ENCODE peak calls at places on chromosomes 1 and 21, in four cellular contexts. R is HepG2, Q is GM12878, O is K562. X is an unnamed sample.

GRCh38 chr1:11761988-11762406 is at the start of gene C1orf167:
- DNase-seq in R (no peak), Q (no peak), O (peak), X (peak)

GRCh38 chr1:20126041-20126805 is 6.9 kb upstream of the PLA2G2D start:
- DNase-seq in R (no peak), Q (peak), O (no peak), X (no peak)

GRCh38 chr1:46522969-46523320 is 28.5 kb downstream of the KNCN start:
- DNase-seq in R (no peak), Q (no peak), O (peak), X (no peak)

GRCh38 chr1:201222125-201222524 is 31.5 kb downstream of the IGFN1 start:
- DNase-seq in R (peak), Q (no peak), O (no peak), X (no peak)

GRCh38 chr1:107964397-107965111 is 426 bp downstream of the VAV3 start:
- DNase-seq in R (no peak), Q (no peak), O (no peak), X (peak)

GRCh38 chr1:3032970-3033794 is 11.9 kb downstream of the ACTRT2 start:
- DNase-seq in R (no peak), Q (no peak), O (no peak), X (no peak)

GRCh38 chr1:205191617-205192016 is 19.9 kb downstream of the DSTYK start:
- DNase-seq in R (no peak), Q (no peak), O (no peak), X (peak)

GRCh38 chr21:16563795-16564194 is 834.0 kb downstream of the USP25 start:
- DNase-seq in R (peak), Q (no peak), O (no peak), X (peak)

GRCh38 chr1:185352067-185352466 is 35.0 kb upstream of the IVNS1ABP start:
- DNase-seq in R (no peak), Q (no peak), O (peak), X (no peak)

GRCh38 chr1:153728305-153729066 is 636 bp downstream of the INTS3 start:
- DNase-seq in R (peak), Q (no peak), O (peak), X (peak)

GRCh38 chr1:221284028-221284427 is 404.8 kb downstream of the HLX start:
- DNase-seq in R (no peak), Q (no peak), O (no peak), X (no peak)

GRCh38 chr1:148334339-148335130 is 148.6 kb downstream of the PPIAL4G start:
- DNase-seq in R (peak), Q (peak), O (peak), X (peak)

GRCh38 chr1:41498809-41499208 is 14.3 kb upstream of the EDN2 start:
- DNase-seq in R (no peak), Q (no peak), O (no peak), X (no peak)

GRCh38 chr1:219041141-219041540 is 132.5 kb upstream of the LYPLAL1 start:
- DNase-seq in R (no peak), Q (no peak), O (no peak), X (no peak)

GRCh38 chr1:3167255-3167654 is 98.3 kb downstream of the PRDM16 start:
- DNase-seq in R (no peak), Q (no peak), O (no peak), X (no peak)

GRCh38 chr1:59967141-59967697 is 40.6 kb upstream of the CYP2J2 start:
- DNase-seq in R (no peak), Q (no peak), O (peak), X (no peak)

GRCh38 chr1:224773646-224774045 is 155.8 kb upstream of the DNAH14 start:
- DNase-seq in R (no peak), Q (no peak), O (no peak), X (no peak)

GRCh38 chr1:66335859-66336640 is 197.9 kb upstream of the SGIP1 start:
- DNase-seq in R (no peak), Q (peak), O (no peak), X (no peak)

GRCh38 chr1:160781914-160782689 is 13.9 kb upstream of the LY9 start:
- DNase-seq in R (no peak), Q (peak), O (no peak), X (peak)

GRCh38 chr21:16040601-16041000 is 310.8 kb downstream of the USP25 start:
- DNase-seq in R (peak), Q (no peak), O (no peak), X (no peak)

GRCh38 chr1:18901147-18901951 is 1.0 kb downstream of the ALDH4A1 start:
- DNase-seq in R (peak), Q (no peak), O (no peak), X (no peak)

GRCh38 chr1:220487297-220487820 is 40.6 kb upstream of the MARK1 start:
- DNase-seq in R (no peak), Q (no peak), O (no peak), X (no peak)

GRCh38 chr1:174815036-174815435 is 184.7 kb upstream of the CACYBP start:
- DNase-seq in R (peak), Q (peak), O (no peak), X (no peak)

GRCh38 chr21:15592271-15592860 is 137.4 kb upstream of the USP25 start:
- DNase-seq in R (peak), Q (no peak), O (no peak), X (peak)

GRCh38 chr21:43697758-43698643 is 20.9 kb upstream of the PDXK start:
- DNase-seq in R (peak), Q (no peak), O (no peak), X (no peak)

GRCh38 chr1:242139437-242139836 is 140.5 kb upstream of the MAP1LC3C start:
- DNase-seq in R (no peak), Q (peak), O (no peak), X (peak)

GRCh38 chr21:35400233-35400939 is 351.3 kb upstream of the RUNX1 start:
- DNase-seq in R (peak), Q (peak), O (peak), X (peak)
- TF ChIP-seq JUND in R (no peak), Q (no peak), O (peak), X (no peak)

GRCh38 chr1:43286533-43286932 is 1.2 kb upstream of the C1orf210 start:
- DNase-seq in R (no peak), Q (no peak), O (no peak), X (no peak)
- TF ChIP-seq JUND in R (no peak), Q (no peak), O (no peak), X (no peak)

DNA sequence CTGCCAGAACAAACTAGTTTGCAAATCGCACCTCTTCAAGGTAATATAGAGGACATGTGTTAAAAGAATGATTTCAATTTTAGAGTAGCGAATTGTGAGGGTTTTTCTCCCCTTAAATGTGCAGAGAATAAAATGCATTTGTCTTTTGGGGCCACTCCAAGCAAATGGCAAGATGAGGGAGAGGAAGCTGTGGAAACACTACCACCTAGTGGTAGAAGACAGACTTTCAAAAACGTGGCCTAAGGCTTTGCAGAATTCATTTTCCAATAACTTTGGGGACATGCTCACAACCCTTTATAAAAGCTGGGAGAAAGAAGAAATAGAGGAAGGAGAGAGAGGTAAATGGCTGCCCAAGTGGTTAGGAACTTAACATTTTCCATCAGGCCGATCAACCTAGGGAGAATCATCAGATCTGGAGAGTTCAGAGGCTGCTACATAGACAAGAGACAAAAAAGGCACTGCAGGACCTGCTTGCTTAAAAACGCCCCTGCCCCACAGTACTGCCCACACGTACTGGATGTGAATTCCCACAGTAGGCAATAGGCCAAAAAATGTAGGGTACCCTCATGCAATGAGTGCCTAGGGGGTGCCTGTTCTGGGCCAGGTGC is 15.7 kb upstream of the RCAN1 start:
- DNase-seq in R (peak), Q (peak), O (peak), X (peak)
- TF ChIP-seq JUND in R (no peak), Q (no peak), O (no peak), X (no peak)

DNA sequence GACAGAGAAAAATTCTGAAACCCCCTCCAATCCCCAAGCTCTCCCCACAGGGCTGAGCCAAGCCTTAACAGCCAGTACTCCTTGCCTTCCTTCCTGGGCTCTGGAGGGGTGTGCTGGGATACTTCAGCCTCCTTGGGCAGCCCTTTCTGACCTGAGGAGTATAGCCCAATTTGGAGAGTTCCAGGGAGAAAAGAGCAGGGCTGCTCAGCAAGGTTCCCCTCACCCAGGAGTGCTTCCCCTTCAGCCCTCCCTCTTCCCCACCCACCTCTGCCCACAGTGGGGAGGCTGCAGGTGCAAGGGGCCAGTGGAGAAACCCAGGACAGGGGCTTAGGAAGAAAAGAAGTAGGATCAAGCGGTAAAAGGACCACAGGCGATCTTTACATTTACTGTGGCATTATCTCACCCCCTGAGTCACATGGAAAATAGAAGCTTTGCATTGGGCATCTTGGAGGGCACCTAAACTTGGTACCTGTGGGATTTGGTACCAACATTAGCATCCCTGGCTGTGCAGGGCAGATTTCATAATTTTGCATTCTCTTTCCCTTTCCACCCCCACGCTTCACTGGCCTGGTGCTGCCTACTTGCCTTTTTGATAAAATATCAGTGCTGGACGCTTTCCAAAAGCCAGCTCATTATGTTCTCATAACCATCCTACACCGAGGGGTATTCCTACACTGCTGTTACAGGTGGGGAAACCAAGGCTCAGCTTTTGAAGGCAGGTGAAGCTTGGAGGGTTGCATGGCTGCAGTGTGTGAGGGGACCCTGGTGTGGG is 2.8 kb upstream of the ADORA1 start:
- DNase-seq in R (no peak), Q (no peak), O (no peak), X (no peak)
- TF ChIP-seq JUND in R (no peak), Q (no peak), O (no peak), X (no peak)

GRCh38 chr1:176691251-176692228 is 228.6 kb downstream of the PAPPA2 start:
- DNase-seq in R (peak), Q (peak), O (peak), X (peak)
- TF ChIP-seq JUND in R (no peak), Q (no peak), O (peak), X (no peak)

X was measured in T47D.